ENCODE peak calls at places on chromosomes 2 and 18, in five cellular contexts. X is GM23338, U is COR-L47, H is anterior cingulate cortex, S is progenitor cell of endocrine pancreas. R is an unnamed sample.

GRCh38 chr18:41073372-41073954 is 881.6 kb upstream of the PIK3C3 start:
- DNase-seq in X (no peak), U (no peak), H (no peak), S (no peak), R (no peak)

GRCh38 chr2:55961318-55961911 is 37.8 kb upstream of the EFEMP1 start:
- DNase-seq in X (peak; percentile 74), U (peak; percentile 16), H (no peak), S (no peak), R (no peak)

GRCh38 chr2:109722026-109722425 is 72.1 kb upstream of the RGPD5 start:
- DNase-seq in X (no peak), U (no peak), H (no peak), S (no peak), R (no peak)

GRCh38 chr2:33457588-33458247 is 18.7 kb upstream of the RASGRP3 start:
- DNase-seq in X (no peak), U (no peak), H (no peak), S (no peak), R (no peak)

GRCh38 chr2:206511283-206511682 is 68.0 kb downstream of the ADAM23 start:
- DNase-seq in X (no peak), U (no peak), H (no peak), S (no peak), R (no peak)

GRCh38 chr2:23563673-23564617 is 179.0 kb downstream of the KLHL29 start:
- DNase-seq in X (peak; percentile 41), U (no peak), H (peak; percentile 16), S (peak; percentile 25), R (no peak)

GRCh38 chr2:201118121-201118956 is 2.4 kb downstream of the CFLAR start:
- DNase-seq in X (peak; percentile 88), U (peak; percentile 78), H (peak; percentile 38), S (peak; percentile 44), R (peak; percentile 80)

GRCh38 chr18:32057624-32058165 is 34.0 kb upstream of the RNF138 start:
- DNase-seq in X (peak; percentile 73), U (no peak), H (no peak), S (no peak), R (no peak)

GRCh38 chr2:42132066-42132965 is 36.8 kb upstream of the EML4 start:
- DNase-seq in X (no peak), U (no peak), H (no peak), S (no peak), R (no peak)

GRCh38 chr2:72770879-72771461 is 54.9 kb downstream of the EXOC6B start:
- DNase-seq in X (peak; percentile 89), U (peak; percentile 68), H (no peak), S (peak; percentile 33), R (no peak)

R was measured in CD14-positive monocyte.